ENCODE peak calls at places on chromosomes 1 and 21, in six cellular contexts. One of them, this sample, is unnamed.
A peak's percentile ranks its signal among the peaks of the same experiment; 100 is the strongest.

GRCh38 chr1:160741092-160741501 is 2.0 kb downstream of the SLAMF7 start:
- DNase-seq in CD8-positive, alpha-beta memory T cell: no peak
- DNase-seq in brain microvascular endothelial cell: no peak
- DNase-seq in endodermal cell: no peak
- DNase-seq in lung: no peak
- DNase-seq in CD4-positive, CD25-positive, alpha-beta regulatory T cell: no peak
- DNase-seq in this sample: no peak

GRCh38 chr1:228933753-228934152 is 198.5 kb downstream of the RHOU start:
- DNase-seq in CD8-positive, alpha-beta memory T cell: no peak
- DNase-seq in brain microvascular endothelial cell: no peak
- DNase-seq in endodermal cell: no peak
- DNase-seq in lung: no peak
- DNase-seq in CD4-positive, CD25-positive, alpha-beta regulatory T cell: no peak
- DNase-seq in this sample: no peak

GRCh38 chr1:218772575-218772974 is 401.1 kb upstream of the LYPLAL1 start:
- DNase-seq in CD8-positive, alpha-beta memory T cell: no peak
- DNase-seq in brain microvascular endothelial cell: peak; percentile 20
- DNase-seq in endodermal cell: no peak
- DNase-seq in lung: no peak
- DNase-seq in CD4-positive, CD25-positive, alpha-beta regulatory T cell: no peak
- DNase-seq in this sample: no peak

GRCh38 chr1:209291715-209292114 is 291.8 kb upstream of the CAMK1G start:
- DNase-seq in CD8-positive, alpha-beta memory T cell: no peak
- DNase-seq in brain microvascular endothelial cell: no peak
- DNase-seq in endodermal cell: no peak
- DNase-seq in lung: no peak
- DNase-seq in CD4-positive, CD25-positive, alpha-beta regulatory T cell: no peak
- DNase-seq in this sample: no peak

GRCh38 chr1:202723708-202724107 is 13.5 kb upstream of the SYT2 start:
- DNase-seq in CD8-positive, alpha-beta memory T cell: no peak
- DNase-seq in brain microvascular endothelial cell: no peak
- DNase-seq in endodermal cell: no peak
- DNase-seq in lung: no peak
- DNase-seq in CD4-positive, CD25-positive, alpha-beta regulatory T cell: no peak
- DNase-seq in this sample: no peak

GRCh38 chr1:151907363-151908139 is 1.8 kb downstream of the THEM4 start:
- DNase-seq in CD8-positive, alpha-beta memory T cell: no peak
- DNase-seq in brain microvascular endothelial cell: no peak
- DNase-seq in endodermal cell: no peak
- DNase-seq in lung: no peak
- DNase-seq in CD4-positive, CD25-positive, alpha-beta regulatory T cell: no peak
- DNase-seq in this sample: no peak

GRCh38 chr1:181090653-181091126 is 2.2 kb downstream of the IER5 start:
- DNase-seq in CD8-positive, alpha-beta memory T cell: peak; percentile 21
- DNase-seq in brain microvascular endothelial cell: no peak
- DNase-seq in endodermal cell: no peak
- DNase-seq in lung: no peak
- DNase-seq in CD4-positive, CD25-positive, alpha-beta regulatory T cell: peak; percentile 82
- DNase-seq in this sample: no peak

GRCh38 chr1:155005076-155005971 is 2.7 kb downstream of the ZBTB7B start:
- DNase-seq in CD8-positive, alpha-beta memory T cell: peak; percentile 35
- DNase-seq in brain microvascular endothelial cell: no peak
- DNase-seq in endodermal cell: no peak
- DNase-seq in lung: peak; percentile 82
- DNase-seq in CD4-positive, CD25-positive, alpha-beta regulatory T cell: peak; percentile 71
- DNase-seq in this sample: no peak

GRCh38 chr21:39527664-39528381 is 76.1 kb downstream of the SH3BGR start:
- DNase-seq in CD8-positive, alpha-beta memory T cell: no peak
- DNase-seq in brain microvascular endothelial cell: no peak
- DNase-seq in endodermal cell: no peak
- DNase-seq in lung: no peak
- DNase-seq in CD4-positive, CD25-positive, alpha-beta regulatory T cell: no peak
- DNase-seq in this sample: peak; percentile 24

GRCh38 chr1:4087530-4088420 is 187.7 kb upstream of the C1orf174 start:
- DNase-seq in CD8-positive, alpha-beta memory T cell: no peak
- DNase-seq in brain microvascular endothelial cell: no peak
- DNase-seq in endodermal cell: no peak
- DNase-seq in lung: no peak
- DNase-seq in CD4-positive, CD25-positive, alpha-beta regulatory T cell: no peak
- DNase-seq in this sample: no peak

GRCh38 chr21:26614251-26614650 is 41.2 kb upstream of the CYYR1 start:
- DNase-seq in CD8-positive, alpha-beta memory T cell: no peak
- DNase-seq in brain microvascular endothelial cell: no peak
- DNase-seq in endodermal cell: no peak
- DNase-seq in lung: no peak
- DNase-seq in CD4-positive, CD25-positive, alpha-beta regulatory T cell: no peak
- DNase-seq in this sample: no peak

DNA sequence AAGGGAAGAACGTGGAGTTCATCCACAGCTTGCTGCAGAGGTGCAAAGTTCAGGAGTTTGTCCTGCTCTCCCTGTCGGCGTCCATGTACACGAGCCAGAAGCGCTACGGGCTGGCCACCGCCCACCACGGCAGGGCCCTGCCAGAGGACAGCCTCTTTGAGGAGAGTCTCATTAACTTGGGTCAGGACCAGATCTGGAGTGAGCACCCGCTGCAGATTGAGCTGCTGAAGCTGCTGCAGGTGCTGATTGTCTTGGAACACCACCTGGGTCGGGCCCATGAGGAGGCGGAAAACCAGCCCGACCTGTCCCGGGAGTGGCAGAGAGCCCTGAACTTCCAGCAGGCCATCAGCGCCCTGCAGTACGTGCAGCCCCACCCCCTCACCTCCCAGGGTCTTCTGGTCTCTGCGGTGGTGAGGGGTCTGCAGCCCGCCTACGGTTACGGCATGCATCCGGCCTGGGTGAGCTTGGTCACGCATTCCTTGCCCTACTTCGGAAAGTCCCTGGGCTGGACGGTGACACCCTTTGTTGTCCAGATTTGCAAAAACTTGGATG is 73.8 kb upstream of the MORC3 start:
- DNase-seq in CD8-positive, alpha-beta memory T cell: no peak
- DNase-seq in brain microvascular endothelial cell: no peak
- DNase-seq in endodermal cell: no peak
- DNase-seq in lung: peak; percentile 31
- DNase-seq in CD4-positive, CD25-positive, alpha-beta regulatory T cell: no peak
- DNase-seq in this sample: no peak
- H3K36me3 ChIP-seq in CD8-positive, alpha-beta memory T cell: peaks cover 13% of the 10 kb centered on the region
- H3K36me3 ChIP-seq in brain microvascular endothelial cell: peaks cover 7% of the 10 kb centered on the region
- H3K36me3 ChIP-seq in endodermal cell: no peaks in the 10 kb centered on the region
- H3K36me3 ChIP-seq in lung: peaks cover 23% of the 10 kb centered on the region
- H3K36me3 ChIP-seq in CD4-positive, CD25-positive, alpha-beta regulatory T cell: peaks cover 52% of the 10 kb centered on the region
- H3K36me3 ChIP-seq in this sample: peaks cover 62% of the 10 kb centered on the region

DNA sequence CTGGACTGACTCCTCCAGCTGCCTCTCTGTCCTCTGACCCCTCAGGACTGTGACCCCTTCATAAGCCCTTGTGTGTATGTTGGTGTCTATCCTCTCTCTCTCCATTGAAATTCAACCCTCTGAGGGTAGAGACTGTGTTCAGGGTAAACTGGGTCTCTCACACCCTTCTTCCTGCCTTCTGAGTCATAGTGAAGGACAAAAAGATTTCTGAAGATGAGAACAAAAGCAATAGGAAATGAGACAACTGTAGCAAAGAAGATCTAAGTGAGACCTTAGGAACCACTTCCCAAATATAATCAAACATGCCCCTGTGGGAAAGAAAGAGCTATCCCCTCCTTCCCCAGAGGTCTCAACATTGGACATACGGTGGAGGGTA is 16.9 kb downstream of the NUAK2 start:
- DNase-seq in CD8-positive, alpha-beta memory T cell: no peak
- DNase-seq in brain microvascular endothelial cell: no peak
- DNase-seq in endodermal cell: no peak
- DNase-seq in lung: no peak
- DNase-seq in CD4-positive, CD25-positive, alpha-beta regulatory T cell: peak; percentile 41
- DNase-seq in this sample: no peak
- H3K36me3 ChIP-seq in CD8-positive, alpha-beta memory T cell: peaks cover 66% of the 10 kb centered on the region
- H3K36me3 ChIP-seq in brain microvascular endothelial cell: peaks cover 81% of the 10 kb centered on the region
- H3K36me3 ChIP-seq in endodermal cell: peaks cover 70% of the 10 kb centered on the region
- H3K36me3 ChIP-seq in lung: peaks cover 58% of the 10 kb centered on the region
- H3K36me3 ChIP-seq in CD4-positive, CD25-positive, alpha-beta regulatory T cell: peaks cover 78% of the 10 kb centered on the region
- H3K36me3 ChIP-seq in this sample: peaks cover 79% of the 10 kb centered on the region

GRCh38 chr1:204402391-204402790 is 9.2 kb downstream of the PPP1R15B start:
- DNase-seq in CD8-positive, alpha-beta memory T cell: no peak
- DNase-seq in brain microvascular endothelial cell: no peak
- DNase-seq in endodermal cell: no peak
- DNase-seq in lung: no peak
- DNase-seq in CD4-positive, CD25-positive, alpha-beta regulatory T cell: no peak
- DNase-seq in this sample: no peak
- H3K36me3 ChIP-seq in CD8-positive, alpha-beta memory T cell: peaks cover 36% of the 10 kb centered on the region
- H3K36me3 ChIP-seq in brain microvascular endothelial cell: peaks cover 50% of the 10 kb centered on the region
- H3K36me3 ChIP-seq in endodermal cell: peaks cover 81% of the 10 kb centered on the region
- H3K36me3 ChIP-seq in lung: peaks cover 22% of the 10 kb centered on the region
- H3K36me3 ChIP-seq in CD4-positive, CD25-positive, alpha-beta regulatory T cell: peaks cover 80% of the 10 kb centered on the region
- H3K36me3 ChIP-seq in this sample: peaks cover 84% of the 10 kb centered on the region

GRCh38 chr1:19385869-19386591 is 73.9 kb downstream of the SLC66A1 start:
- DNase-seq in CD8-positive, alpha-beta memory T cell: no peak
- DNase-seq in brain microvascular endothelial cell: peak; percentile 69
- DNase-seq in endodermal cell: no peak
- DNase-seq in lung: peak; percentile 75
- DNase-seq in CD4-positive, CD25-positive, alpha-beta regulatory T cell: no peak
- DNase-seq in this sample: no peak
- H3K36me3 ChIP-seq in CD8-positive, alpha-beta memory T cell: peaks cover 36% of the 10 kb centered on the region
- H3K36me3 ChIP-seq in brain microvascular endothelial cell: peaks cover 23% of the 10 kb centered on the region
- H3K36me3 ChIP-seq in endodermal cell: peaks cover 54% of the 10 kb centered on the region
- H3K36me3 ChIP-seq in lung: peaks cover 21% of the 10 kb centered on the region
- H3K36me3 ChIP-seq in CD4-positive, CD25-positive, alpha-beta regulatory T cell: peaks cover 53% of the 10 kb centered on the region
- H3K36me3 ChIP-seq in this sample: peaks cover 24% of the 10 kb centered on the region

GRCh38 chr21:41596241-41596925 is 88.4 kb upstream of the TMPRSS2 start:
- DNase-seq in CD8-positive, alpha-beta memory T cell: no peak
- DNase-seq in brain microvascular endothelial cell: no peak
- DNase-seq in endodermal cell: no peak
- DNase-seq in lung: no peak
- DNase-seq in CD4-positive, CD25-positive, alpha-beta regulatory T cell: no peak
- DNase-seq in this sample: no peak
- H3K36me3 ChIP-seq in CD8-positive, alpha-beta memory T cell: no peaks in the 10 kb centered on the region
- H3K36me3 ChIP-seq in brain microvascular endothelial cell: no peaks in the 10 kb centered on the region
- H3K36me3 ChIP-seq in endodermal cell: no peaks in the 10 kb centered on the region
- H3K36me3 ChIP-seq in lung: no peaks in the 10 kb centered on the region
- H3K36me3 ChIP-seq in CD4-positive, CD25-positive, alpha-beta regulatory T cell: no peaks in the 10 kb centered on the region
- H3K36me3 ChIP-seq in this sample: no peaks in the 10 kb centered on the region

GRCh38 chr1:11188858-11189451 is at the start of gene ANGPTL7:
- DNase-seq in CD8-positive, alpha-beta memory T cell: no peak
- DNase-seq in brain microvascular endothelial cell: no peak
- DNase-seq in endodermal cell: no peak
- DNase-seq in lung: no peak
- DNase-seq in CD4-positive, CD25-positive, alpha-beta regulatory T cell: no peak
- DNase-seq in this sample: no peak
- H3K36me3 ChIP-seq in CD8-positive, alpha-beta memory T cell: peaks cover 19% of the 10 kb centered on the region
- H3K36me3 ChIP-seq in brain microvascular endothelial cell: peaks cover 31% of the 10 kb centered on the region
- H3K36me3 ChIP-seq in endodermal cell: peaks cover 66% of the 10 kb centered on the region
- H3K36me3 ChIP-seq in lung: peaks cover 28% of the 10 kb centered on the region
- H3K36me3 ChIP-seq in CD4-positive, CD25-positive, alpha-beta regulatory T cell: peaks cover 74% of the 10 kb centered on the region
- H3K36me3 ChIP-seq in this sample: peaks cover 81% of the 10 kb centered on the region

DNA sequence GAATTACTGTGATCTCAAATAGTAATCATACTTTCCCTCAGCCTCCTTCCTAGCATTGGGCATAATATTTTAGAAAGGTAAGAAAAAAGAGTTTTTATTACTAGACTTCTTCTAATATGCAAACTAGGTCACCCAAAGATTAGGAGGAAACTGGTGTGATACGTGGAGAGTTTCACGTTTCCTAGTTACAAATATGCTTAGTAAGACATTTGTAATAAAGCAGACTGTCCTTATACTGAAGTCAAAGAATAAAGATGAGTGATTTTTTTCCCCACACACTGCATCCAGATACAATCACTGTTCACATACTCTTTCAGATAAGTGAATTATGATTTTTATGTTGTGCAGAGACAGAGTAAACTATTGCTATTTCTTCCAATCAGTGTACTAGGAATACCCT is 17.9 kb downstream of the LHX8 start:
- DNase-seq in CD8-positive, alpha-beta memory T cell: no peak
- DNase-seq in brain microvascular endothelial cell: no peak
- DNase-seq in endodermal cell: no peak
- DNase-seq in lung: no peak
- DNase-seq in CD4-positive, CD25-positive, alpha-beta regulatory T cell: no peak
- DNase-seq in this sample: no peak
- H3K36me3 ChIP-seq in CD8-positive, alpha-beta memory T cell: no peaks in the 10 kb centered on the region
- H3K36me3 ChIP-seq in brain microvascular endothelial cell: no peaks in the 10 kb centered on the region
- H3K36me3 ChIP-seq in endodermal cell: no peaks in the 10 kb centered on the region
- H3K36me3 ChIP-seq in lung: no peaks in the 10 kb centered on the region
- H3K36me3 ChIP-seq in CD4-positive, CD25-positive, alpha-beta regulatory T cell: no peaks in the 10 kb centered on the region
- H3K36me3 ChIP-seq in this sample: no peaks in the 10 kb centered on the region

GRCh38 chr21:33902349-33902748 is 13.3 kb downstream of the ATP5PO start:
- DNase-seq in CD8-positive, alpha-beta memory T cell: no peak
- DNase-seq in brain microvascular endothelial cell: no peak
- DNase-seq in endodermal cell: no peak
- DNase-seq in lung: no peak
- DNase-seq in CD4-positive, CD25-positive, alpha-beta regulatory T cell: no peak
- DNase-seq in this sample: no peak
- H3K36me3 ChIP-seq in CD8-positive, alpha-beta memory T cell: peaks cover 36% of the 10 kb centered on the region
- H3K36me3 ChIP-seq in brain microvascular endothelial cell: peaks cover 44% of the 10 kb centered on the region
- H3K36me3 ChIP-seq in endodermal cell: peaks cover 59% of the 10 kb centered on the region
- H3K36me3 ChIP-seq in lung: peaks cover 38% of the 10 kb centered on the region
- H3K36me3 ChIP-seq in CD4-positive, CD25-positive, alpha-beta regulatory T cell: peaks cover 59% of the 10 kb centered on the region
- H3K36me3 ChIP-seq in this sample: peaks cover 68% of the 10 kb centered on the region

This sample was measured in WERI-Rb-1.